ENCODE peak calls at places on chromosome 19, in four cellular contexts. M is NCI-H526, I is Panc1, B is A172. U is an unnamed sample.

GRCh38 chr19:16930753-16931152 is 42.0 kb downstream of the F2RL3 start:
- DNase-seq in B (no peak), M (no peak), I (no peak), U (no peak)

GRCh38 chr19:16111909-16112752 is 442 bp downstream of the RAB8A start:
- DNase-seq in M (no peak), I (no peak), B (no peak), U (no peak)

GRCh38 chr19:44577566-44577874 is 35.8 kb upstream of the IGSF23 start:
- DNase-seq in I (no peak), B (no peak), M (no peak), U (no peak)

GRCh38 chr19:12484371-12485322 is at the start of gene ZNF709:
- DNase-seq in I (peak), B (peak), M (peak), U (peak)

GRCh38 chr19:4101496-4101770 is 22.5 kb downstream of the MAP2K2 start:
- DNase-seq in I (no peak), M (no peak), B (no peak), U (no peak)

GRCh38 chr19:58317481-58318072 is 9.2 kb upstream of the ZSCAN22 start:
- DNase-seq in I (no peak), M (no peak), B (peak), U (no peak)

GRCh38 chr19:42197375-42197817 is 20.1 kb downstream of the DEDD2 start:
- DNase-seq in B (no peak), I (no peak), M (no peak), U (no peak)

GRCh38 chr19:33797821-33798633 is 1.4 kb downstream of the KCTD15 start:
- DNase-seq in I (no peak), B (no peak), M (no peak), U (no peak)

GRCh38 chr19:1730157-1730556 is 23.1 kb upstream of the ONECUT3 start:
- DNase-seq in B (no peak), M (no peak), I (no peak), U (no peak)

GRCh38 chr19:37933965-37934364 is 27.0 kb downstream of the SIPA1L3 start:
- DNase-seq in I (no peak), B (peak), M (no peak), U (no peak)

GRCh38 chr19:2540646-2541454 is 64.9 kb downstream of the GADD45B start:
- DNase-seq in I (no peak), B (peak), M (no peak), U (no peak)

GRCh38 chr19:3366761-3367571 is 583 bp downstream of the NFIC start:
- DNase-seq in I (no peak), M (no peak), B (peak), U (no peak)

GRCh38 chr19:57239982-57240310 is 486 bp upstream of the ZNF805 start:
- DNase-seq in I (no peak), B (no peak), M (no peak), U (peak)

GRCh38 chr19:50998061-50998460 is 3.3 kb downstream of the KLK8 start:
- DNase-seq in I (no peak), M (no peak), B (no peak), U (no peak)

GRCh38 chr19:30293051-30293785 is 79.0 kb upstream of the ZNF536 start:
- DNase-seq in B (no peak), I (no peak), M (no peak), U (no peak)

GRCh38 chr19:7288977-7289376 is 5.2 kb downstream of the INSR start:
- DNase-seq in M (no peak), I (no peak), B (no peak), U (no peak)

GRCh38 chr19:50803633-50804419 is 13.6 kb downstream of the ACP4 start:
- DNase-seq in B (no peak), I (no peak), M (peak), U (no peak)

GRCh38 chr19:58386576-58387337 is at the start of gene RPS5:
- DNase-seq in M (peak), I (peak), B (peak), U (peak)

GRCh38 chr19:11152318-11153062 is 3.1 kb downstream of the SPC24 start:
- DNase-seq in M (no peak), B (peak), I (no peak), U (no peak)

GRCh38 chr19:18379803-18380747 is 5.9 kb upstream of the GDF15 start:
- DNase-seq in B (peak), M (no peak), I (peak), U (no peak)

GRCh38 chr19:31560771-31561080 is 211.5 kb upstream of the TSHZ3 start:
- DNase-seq in I (no peak), M (no peak), B (no peak), U (no peak)

GRCh38 chr19:51479531-51480331 is 1.4 kb downstream of the CEACAM18 start:
- DNase-seq in I (no peak), B (no peak), M (no peak), U (no peak)

GRCh38 chr19:48006762-48007161 is 12.3 kb downstream of the ELSPBP1 start:
- DNase-seq in I (no peak), B (peak), M (no peak), U (no peak)

GRCh38 chr19:15456871-15457700 is 7.3 kb downstream of the RASAL3 start:
- DNase-seq in M (peak), I (no peak), B (no peak), U (no peak)

GRCh38 chr19:10228393-10228792 is 2.7 kb downstream of the S1PR2 start:
- DNase-seq in B (no peak), I (no peak), M (no peak), U (no peak)

GRCh38 chr19:16608290-16608704 is 19.7 kb downstream of the MED26 start:
- DNase-seq in I (no peak), M (no peak), B (peak), U (no peak)

GRCh38 chr19:1913781-1914577 is 8.8 kb downstream of the ADAT3 start:
- DNase-seq in I (no peak), B (no peak), M (no peak), U (no peak)

GRCh38 chr19:39315933-39316332 is 4.7 kb downstream of the LRFN1 start:
- DNase-seq in I (no peak), M (no peak), B (no peak), U (no peak)

GRCh38 chr19:48746738-48747575 is at the start of gene IZUMO1:
- DNase-seq in B (peak), I (peak), M (no peak), U (peak)

GRCh38 chr19:38693380-38694223 is 46.2 kb downstream of the ACTN4 start:
- DNase-seq in M (no peak), B (peak), I (peak), U (no peak)

GRCh38 chr19:9945319-9945966 is 9.1 kb upstream of the OLFM2 start:
- DNase-seq in B (peak), M (no peak), I (no peak), U (no peak)

U was measured in NCI-H1930.